ENCODE peak calls at places on chromosomes 11 and 22, in ten cellular contexts. G is CD4-positive, alpha-beta memory T cell; Y is sigmoid colon; U is small intestine; M is CD8-positive, alpha-beta memory T cell; K is gastrocnemius medialis; H is kidney; C is prostate gland; Q is mammary epithelial cell; P is H1. I is an unnamed sample.

GRCh38 chr11:70207531-70208131 is 4.5 kb downstream of the FADD start:
- DNase-seq in P (no peak), G (no peak), K (no peak), Y (no peak), Q (no peak), M (no peak), C (no peak), U (no peak), H (no peak), I (no peak)

GRCh38 chr11:64207247-64208085 is 945 bp downstream of the FERMT3 start:
- DNase-seq in G (peak; percentile 68), H (peak; percentile 93), K (no peak), C (no peak), M (peak; percentile 70), Y (peak; percentile 85), P (no peak), Q (no peak), U (peak; percentile 54), I (peak; percentile 75)

GRCh38 chr22:48708558-48709245 is 1119.0 kb downstream of the BRD1 start:
- DNase-seq in Q (no peak), U (no peak), Y (peak; percentile 61), M (no peak), P (no peak), K (no peak), H (peak; percentile 51), C (no peak), G (no peak), I (no peak)

GRCh38 chr11:17446482-17446881 is 30.2 kb downstream of the ABCC8 start:
- DNase-seq in Y (no peak), Q (no peak), G (no peak), C (no peak), K (no peak), M (no peak), P (no peak), U (no peak), H (no peak), I (no peak)

GRCh38 chr11:65260756-65261590 is 789 bp upstream of the POLA2 start:
- DNase-seq in Y (peak; percentile 44), H (peak; percentile 49), C (no peak), P (no peak), Q (no peak), K (no peak), U (no peak), M (no peak), G (no peak), I (no peak)

GRCh38 chr11:105000797-105001196 is 22.2 kb downstream of the CASP5 start:
- DNase-seq in H (no peak), K (no peak), Q (no peak), Y (no peak), U (peak; percentile 25), G (peak; percentile 59), C (no peak), P (no peak), M (peak; percentile 49), I (peak; percentile 14)

GRCh38 chr22:31829505-31829904 is 75.7 kb downstream of the DEPDC5 start:
- DNase-seq in Q (peak; percentile 98), C (no peak), H (no peak), Y (no peak), U (peak; percentile 38), K (no peak), P (no peak), G (no peak), M (no peak), I (no peak)

GRCh38 chr11:71500601-71501021 is 26.5 kb upstream of the KRTAP5-7 start:
- DNase-seq in H (no peak), G (no peak), C (no peak), K (no peak), U (peak; percentile 38), Q (no peak), Y (no peak), M (no peak), P (no peak), I (peak; percentile 57)

GRCh38 chr11:102293873-102294601 is 23.2 kb upstream of the BIRC3 start:
- DNase-seq in H (no peak), P (no peak), M (peak; percentile 58), K (no peak), C (peak; percentile 20), G (peak; percentile 72), Y (no peak), Q (peak; percentile 50), U (peak; percentile 80), I (no peak)

GRCh38 chr11:134196756-134197155 is 27.0 kb downstream of the NCAPD3 start:
- DNase-seq in Q (no peak), C (no peak), Y (no peak), P (no peak), K (no peak), M (no peak), U (no peak), G (peak; percentile 16), H (no peak), I (no peak)

GRCh38 chr11:70070736-70071135 is 7.4 kb upstream of the ANO1 start:
- DNase-seq in K (no peak), U (no peak), P (no peak), Q (no peak), G (no peak), M (no peak), Y (peak; percentile 44), C (no peak), H (no peak), I (peak; percentile 1)

GRCh38 chr22:43094085-43094484 is 4.9 kb upstream of the TTLL1 start:
- DNase-seq in P (no peak), U (peak; percentile 64), M (no peak), Y (no peak), H (no peak), C (no peak), G (no peak), Q (peak; percentile 73), K (no peak), I (peak; percentile 76)

GRCh38 chr11:65431452-65432132 is 9.0 kb downstream of the NEAT1 start:
- DNase-seq in P (no peak), U (peak; percentile 64), Y (no peak), M (peak; percentile 81), K (no peak), G (peak; percentile 76), C (no peak), H (no peak), Q (peak; percentile 29), I (no peak)

GRCh38 chr22:36775589-36775965 is 342 bp downstream of the IFT27 start:
- DNase-seq in H (peak; percentile 81), M (peak; percentile 50), Y (peak; percentile 78), K (no peak), G (peak; percentile 50), P (no peak), C (peak; percentile 39), Q (peak; percentile 7), U (no peak), I (peak; percentile 40)

GRCh38 chr22:19480789-19481188 is 1.1 kb downstream of the CDC45 start:
- DNase-seq in Q (no peak), K (no peak), H (no peak), Y (no peak), M (no peak), U (no peak), G (no peak), C (no peak), P (no peak), I (no peak)
- H3K4me3 ChIP-seq in Q (peak overlapping the region; percentile 91), K (no peak overlapping the region), H (no peak overlapping the region), Y (no peak overlapping the region), M (peak overlapping the region; percentile 85), U (no peak overlapping the region), G (no peak overlapping the region), C (no peak overlapping the region), P (peak overlapping the region; percentile 99), I (no peak overlapping the region)

GRCh38 chr22:46070215-46070721 is 80.1 kb upstream of the PPARA start:
- DNase-seq in P (no peak), G (no peak), Y (peak; percentile 91), M (no peak), K (no peak), Q (peak; percentile 76), H (peak; percentile 96), C (no peak), U (peak; percentile 79), I (peak; percentile 62)
- H3K4me1 ChIP-seq in P (no peaks in the 10 kb centered on the region), G (peaks cover 48% of the 10 kb centered on the region), Y (peaks cover 61% of the 10 kb centered on the region), M (peaks cover 23% of the 10 kb centered on the region), K (peaks cover 47% of the 10 kb centered on the region), Q (peaks cover 17% of the 10 kb centered on the region), H (peaks cover 16% of the 10 kb centered on the region), C (no peaks in the 10 kb centered on the region), U (peaks cover 2% of the 10 kb centered on the region), I (peaks cover 40% of the 10 kb centered on the region)

GRCh38 chr11:101127348-101127698 is 2.3 kb downstream of the PGR start:
- DNase-seq in Y (peak; percentile 69), U (no peak), G (no peak), Q (peak; percentile 13), K (no peak), M (no peak), H (peak; percentile 78), P (no peak), C (no peak), I (peak; percentile 11)
- H3K4me3 ChIP-seq in Y (peak overlapping the region; percentile 79), U (peak overlapping the region; percentile 24), G (no peak overlapping the region), Q (peak overlapping the region; percentile 34), K (peak overlapping the region; percentile 47), M (no peak overlapping the region), H (peak overlapping the region; percentile 63), P (peak overlapping the region; percentile 47), C (peak overlapping the region; percentile 36), I (peak overlapping the region; percentile 78)

GRCh38 chr22:29625090-29625825 is 21.8 kb downstream of the NF2 start:
- DNase-seq in Y (peak; percentile 75), K (no peak), U (peak; percentile 54), P (no peak), M (peak; percentile 6), C (peak; percentile 59), H (no peak), G (peak; percentile 41), Q (peak; percentile 69), I (no peak)

GRCh38 chr22:29623553-29624169 is 20.2 kb downstream of the NF2 start:
- DNase-seq in U (no peak), K (no peak), C (no peak), Q (no peak), P (no peak), M (no peak), H (no peak), Y (no peak), G (no peak), I (no peak)

GRCh38 chr22:29623059-29623458 is 19.6 kb downstream of the NF2 start:
- DNase-seq in P (no peak), K (no peak), H (no peak), G (no peak), Y (no peak), C (no peak), Q (peak; percentile 59), M (no peak), U (no peak), I (no peak)

GRCh38 chr22:29617922-29618629 is 14.6 kb downstream of the NF2 start:
- DNase-seq in K (no peak), M (no peak), U (peak; percentile 40), Q (peak; percentile 80), H (no peak), P (no peak), C (no peak), G (no peak), Y (no peak), I (no peak)

DNA sequence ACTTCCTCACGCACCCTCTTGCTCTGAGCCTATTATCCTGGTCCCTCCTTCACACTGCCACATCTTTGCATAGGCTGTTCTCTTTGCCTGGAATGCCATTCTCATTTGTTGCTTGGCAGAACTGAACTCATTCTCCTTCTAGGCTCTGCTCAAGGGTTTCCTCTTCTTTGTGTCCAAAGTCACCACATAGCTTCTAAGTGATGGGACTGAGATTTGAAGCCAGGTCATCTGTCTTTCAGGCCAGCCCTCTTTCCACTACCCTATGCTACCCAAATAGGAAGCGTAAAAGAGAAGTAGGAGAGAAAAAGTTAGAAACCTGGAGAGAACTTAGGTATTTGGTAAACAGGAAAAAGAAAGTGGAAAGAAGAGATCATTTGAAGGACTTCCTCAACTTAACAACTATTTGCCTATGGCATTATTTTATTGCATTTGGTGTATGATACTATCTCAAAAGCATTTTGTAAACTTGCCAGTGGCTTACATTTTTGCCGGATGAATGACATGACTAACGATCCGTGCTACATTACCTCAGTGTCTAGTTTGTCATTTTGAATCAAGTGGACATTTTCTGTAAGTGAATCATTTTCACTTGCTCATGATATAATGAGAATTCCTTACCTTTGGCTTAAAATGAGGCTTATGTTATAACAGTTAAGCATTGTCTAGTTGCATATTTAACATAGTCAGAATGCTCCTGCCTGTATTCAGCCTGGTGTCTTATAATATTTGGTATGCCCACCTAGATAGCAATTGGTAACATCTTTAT is 18.5 kb downstream of the NF2 start:
- DNase-seq in K (no peak), C (no peak), M (no peak), Q (peak; percentile 96), G (no peak), U (peak; percentile 34), H (no peak), P (no peak), Y (no peak), I (no peak)
- H3K4me1 ChIP-seq in K (peaks cover 54% of the 10 kb centered on the region), C (peaks cover 5% of the 10 kb centered on the region), M (peaks cover 37% of the 10 kb centered on the region), Q (peaks cover 91% of the 10 kb centered on the region), G (peaks cover 52% of the 10 kb centered on the region), U (peaks cover 2% of the 10 kb centered on the region), H (peaks cover 22% of the 10 kb centered on the region), P (no peaks in the 10 kb centered on the region), Y (peaks cover 72% of the 10 kb centered on the region), I (peaks cover 13% of the 10 kb centered on the region)